ENCODE peak calls at places on chromosomes 3 and 15, in four cellular contexts. V is H1, N is GM12878, T is HepG2. O is an unnamed sample.

GRCh38 chr3:160379628-160380214 is 19.3 kb downstream of the IFT80 start:
- DNase-seq in V (no peak), N (no peak), T (no peak), O (peak)

GRCh38 chr3:99250821-99251355 is 349.4 kb upstream of the DCBLD2 start:
- DNase-seq in V (no peak), N (no peak), T (no peak), O (no peak)

GRCh38 chr3:197258168-197258755 is 40.1 kb downstream of the DLG1 start:
- DNase-seq in V (no peak), N (no peak), T (no peak), O (no peak)

GRCh38 chr3:42377681-42378080 is 32.7 kb downstream of the LYZL4 start:
- DNase-seq in V (no peak), N (no peak), T (no peak), O (no peak)

GRCh38 chr3:125240496-125240895 is 27.9 kb upstream of the SLC12A8 start:
- DNase-seq in V (no peak), N (no peak), T (no peak), O (no peak)

GRCh38 chr3:42492508-42493080 is 9.8 kb upstream of the VIPR1 start:
- DNase-seq in V (no peak), N (no peak), T (no peak), O (no peak)

GRCh38 chr3:128591728-128592426 is 58.7 kb downstream of the RPN1 start:
- DNase-seq in V (no peak), N (no peak), T (no peak), O (no peak)

GRCh38 chr15:82936966-82937647 is 15.4 kb downstream of the HOMER2 start:
- DNase-seq in V (no peak), N (no peak), T (peak), O (no peak)

GRCh38 chr15:100334015-100334414 is 7.8 kb downstream of the ADAMTS17 start:
- DNase-seq in V (no peak), N (no peak), T (no peak), O (no peak)

GRCh38 chr3:143668385-143668784 is 179.9 kb downstream of the SLC9A9 start:
- DNase-seq in V (no peak), N (no peak), T (no peak), O (no peak)

GRCh38 chr3:41118461-41119385 is 80.6 kb upstream of the CTNNB1 start:
- DNase-seq in V (no peak), N (no peak), T (no peak), O (no peak)

GRCh38 chr3:55185380-55185779 is 257.5 kb upstream of the LRTM1 start:
- DNase-seq in V (no peak), N (no peak), T (no peak), O (no peak)

GRCh38 chr3:10479311-10479710 is 26.1 kb downstream of the ATP2B2 start:
- DNase-seq in V (no peak), N (no peak), T (no peak), O (no peak)

GRCh38 chr3:127534564-127534963 is 56.0 kb downstream of the TPRA1 start:
- DNase-seq in V (no peak), N (no peak), T (no peak), O (no peak)

GRCh38 chr15:57333487-57333886 is 42.8 kb upstream of the CGNL1 start:
- DNase-seq in V (no peak), N (no peak), T (no peak), O (no peak)

GRCh38 chr3:171313702-171314101 is 146.5 kb downstream of the TNIK start:
- DNase-seq in V (no peak), N (no peak), T (no peak), O (no peak)

GRCh38 chr15:56272474-56272873 is 28.8 kb upstream of the RFX7 start:
- DNase-seq in V (no peak), N (no peak), T (no peak), O (no peak)

GRCh38 chr3:158352551-158352950 is 218.4 kb upstream of the MLF1 start:
- DNase-seq in V (no peak), N (no peak), T (no peak), O (no peak)

GRCh38 chr3:128076783-128077624 is 24.8 kb downstream of the SEC61A1 start:
- DNase-seq in V (no peak), N (no peak), T (no peak), O (no peak)

GRCh38 chr15:98713585-98714001 is 65.3 kb downstream of the IGF1R start:
- DNase-seq in V (no peak), N (peak), T (no peak), O (no peak)

GRCh38 chr3:16885948-16886683 is 1.4 kb downstream of the PLCL2 start:
- DNase-seq in V (no peak), N (no peak), T (no peak), O (no peak)

GRCh38 chr3:99562138-99562537 is 76.3 kb upstream of the COL8A1 start:
- DNase-seq in V (no peak), N (no peak), T (no peak), O (no peak)

GRCh38 chr3:103499132-103499885 is 1064.5 kb downstream of the ZPLD1 start:
- DNase-seq in V (no peak), N (no peak), T (no peak), O (no peak)

GRCh38 chr3:49098429-49098828 is 4.6 kb upstream of the QRICH1 start:
- DNase-seq in V (no peak), N (no peak), T (no peak), O (no peak)

GRCh38 chr3:73210759-73211158 is 149.3 kb downstream of the EBLN2 start:
- DNase-seq in V (no peak), N (no peak), T (no peak), O (no peak)

GRCh38 chr3:41199866-41200668 is 762 bp downstream of the CTNNB1 start:
- DNase-seq in V (no peak), N (no peak), T (no peak), O (no peak)

GRCh38 chr15:63551400-63551799 is 45.8 kb upstream of the FBXL22 start:
- DNase-seq in V (no peak), N (no peak), T (no peak), O (no peak)

GRCh38 chr15:42863572-42864239 is 56.9 kb downstream of the TTBK2 start:
- DNase-seq in V (no peak), N (no peak), T (no peak), O (no peak)

GRCh38 chr3:50323092-50323600 is 601 bp upstream of the HYAL2 start:
- DNase-seq in V (no peak), N (no peak), T (no peak), O (no peak)

GRCh38 chr3:154430014-154430413 is at the start of gene GPR149:
- DNase-seq in V (no peak), N (no peak), T (no peak), O (no peak)

GRCh38 chr15:59255647-59256380 is 49.2 kb downstream of the LDHAL6B start:
- DNase-seq in V (no peak), N (no peak), T (peak), O (no peak)

GRCh38 chr3:90054306-90054705 is 946.9 kb downstream of the EPHA3 start:
- DNase-seq in V (no peak), N (no peak), T (no peak), O (no peak)

GRCh38 chr3:71536376-71536965 is 47.1 kb downstream of the FOXP1 start:
- DNase-seq in V (no peak), N (no peak), T (no peak), O (no peak)

GRCh38 chr3:187661267-187661666 is 8.9 kb downstream of the SST start:
- DNase-seq in V (no peak), N (no peak), T (no peak), O (no peak)

GRCh38 chr3:48405343-48405881 is 24.5 kb downstream of the PLXNB1 start:
- DNase-seq in V (no peak), N (no peak), T (no peak), O (no peak)

GRCh38 chr15:85334241-85334640 is 46.2 kb upstream of the AKAP13 start:
- DNase-seq in V (no peak), N (no peak), T (no peak), O (no peak)

DNA sequence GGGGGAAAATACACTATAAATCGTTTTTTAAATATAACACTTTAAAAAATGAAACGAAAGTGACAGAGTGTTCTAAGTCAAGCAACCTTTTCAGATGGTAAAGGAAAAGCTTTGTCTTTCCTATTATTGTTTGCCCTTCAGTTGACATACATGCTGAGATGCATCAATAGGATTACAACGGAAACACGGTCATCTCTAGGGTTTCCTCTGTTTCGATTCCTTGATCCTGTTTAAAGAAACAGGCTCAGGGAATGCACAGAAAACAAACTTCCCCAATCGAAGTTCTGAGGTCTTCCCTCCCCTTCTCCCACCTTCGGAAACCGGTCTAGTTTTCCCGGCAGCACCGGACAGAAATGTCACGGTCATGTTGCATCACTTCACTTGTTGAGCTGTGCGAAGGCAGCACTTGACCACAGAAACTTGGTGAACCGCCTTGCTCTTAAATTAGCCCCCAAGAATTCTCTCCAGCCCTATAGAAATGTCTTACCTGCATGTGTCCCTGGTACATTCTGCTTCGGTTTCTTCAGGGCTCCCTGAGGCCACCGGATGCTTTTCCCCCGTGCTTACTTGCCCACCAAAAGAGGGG is 552 bp downstream of the PEX5L start:
- DNase-seq in V (no peak), N (no peak), T (no peak), O (peak)
- H3K4me3 ChIP-seq in V (peak), N (peak), T (no peak), O (peak)

DNA sequence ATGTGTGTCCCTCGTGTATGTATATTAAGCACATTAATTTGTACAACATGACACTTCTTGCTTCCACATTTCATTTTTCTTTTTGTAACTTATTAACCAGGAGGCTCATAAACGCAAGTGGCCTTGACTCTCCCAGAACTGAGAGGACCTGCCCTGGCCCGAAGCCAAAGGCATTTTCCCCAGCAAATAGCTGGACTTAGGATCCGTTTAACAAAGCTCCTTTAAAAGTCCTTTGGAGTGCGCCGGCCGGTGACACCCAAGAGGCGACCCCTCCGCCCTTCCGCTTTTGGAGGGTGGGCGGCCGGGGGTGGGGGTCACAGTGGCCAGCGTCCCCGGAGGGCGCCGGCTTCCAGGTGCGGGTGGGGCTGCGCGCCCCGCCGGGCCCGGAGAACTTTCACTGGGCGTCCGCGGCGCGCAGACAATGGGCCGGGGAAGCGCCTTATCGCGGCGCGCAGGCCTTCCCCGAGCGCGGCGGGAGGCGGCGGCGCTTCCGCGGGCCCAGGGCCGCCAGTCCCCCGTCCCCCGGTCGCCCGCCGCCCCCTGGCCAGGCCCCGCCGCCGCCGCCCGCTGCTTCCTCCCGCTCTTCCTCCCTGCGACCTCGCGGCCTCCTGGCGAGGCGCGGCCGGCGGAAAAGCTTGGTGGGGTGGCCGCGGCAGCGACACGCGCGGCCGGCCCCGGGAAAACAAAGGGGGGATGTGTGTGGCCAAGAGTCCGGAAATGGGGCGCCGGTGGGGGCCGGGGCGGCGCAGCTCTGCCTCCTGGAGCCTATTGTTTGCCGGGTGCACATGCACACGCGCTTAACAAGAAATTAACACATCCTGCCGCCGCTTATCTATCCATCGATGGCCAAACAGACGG is 613.4 kb downstream of the MCTP2 start:
- DNase-seq in V (no peak), N (no peak), T (peak), O (no peak)
- TF ChIP-seq YY1 in V (no peak), N (no peak), T (no peak), O (no peak)

GRCh38 chr3:12991861-12992281 is 81.4 kb downstream of the IQSEC1 start:
- DNase-seq in V (no peak), N (no peak), T (peak), O (no peak)

GRCh38 chr3:12991481-12991837 is 81.8 kb downstream of the IQSEC1 start:
- DNase-seq in V (no peak), N (no peak), T (no peak), O (no peak)

GRCh38 chr3:12990781-12991480 is 82.3 kb downstream of the IQSEC1 start:
- DNase-seq in V (no peak), N (no peak), T (no peak), O (no peak)

GRCh38 chr3:12988728-12989454 is 84.3 kb downstream of the IQSEC1 start:
- DNase-seq in V (no peak), N (no peak), T (no peak), O (no peak)

GRCh38 chr3:12990306-12990705 is 82.9 kb downstream of the IQSEC1 start:
- DNase-seq in V (no peak), N (no peak), T (no peak), O (no peak)
- TF ChIP-seq SUZ12 in V (no peak), N (no peak), T (no peak), O (no peak)

GRCh38 chr15:89194608-89195007 is 26.8 kb downstream of the RLBP1 start:
- DNase-seq in V (no peak), N (no peak), T (no peak), O (no peak)
- H3K4me3 ChIP-seq in V (no peak), N (no peak), T (no peak), O (no peak)

GRCh38 chr3:28860307-28860706 is 420.6 kb upstream of the RBMS3 start:
- DNase-seq in V (no peak), N (no peak), T (no peak), O (no peak)
- TF ChIP-seq YY1 in V (no peak), N (no peak), T (no peak), O (no peak)

GRCh38 chr15:48614051-48614450 is 31.5 kb downstream of the FBN1 start:
- DNase-seq in V (no peak), N (no peak), T (no peak), O (no peak)

GRCh38 chr15:48619446-48619845 is 26.1 kb downstream of the FBN1 start:
- DNase-seq in V (no peak), N (no peak), T (no peak), O (no peak)

GRCh38 chr15:48622227-48622626 is 23.3 kb downstream of the FBN1 start:
- DNase-seq in V (no peak), N (no peak), T (no peak), O (no peak)

GRCh38 chr15:48616216-48616615 is 29.3 kb downstream of the FBN1 start:
- DNase-seq in V (no peak), N (no peak), T (no peak), O (no peak)

GRCh38 chr15:48617619-48618018 is 27.9 kb downstream of the FBN1 start:
- DNase-seq in V (no peak), N (no peak), T (no peak), O (no peak)
- TF ChIP-seq SUZ12 in V (no peak), N (no peak), T (no peak), O (no peak)

GRCh38 chr3:24520941-24521305 is 26.3 kb upstream of the THRB start:
- DNase-seq in V (no peak), N (no peak), T (peak), O (no peak)
- H3K4me3 ChIP-seq in V (peak), N (no peak), T (peak), O (peak)